ENCODE peak calls at places on chromosome 4, in eight cellular contexts. X is EL; W is adrenal gland; B is tibial nerve; J is esophagus squamous epithelium; N is activated CD4-positive, alpha-beta T cell treated with anti-CD3 and anti-CD28 coated beads for 48 hours; F is ACHN; S is fibroblast of pulmonary artery. C is an unnamed sample.

GRCh38 chr4:152708361-152708760 is 28.6 kb upstream of the TMEM154 start:
- DNase-seq in X (no peak), W (no peak), B (no peak), J (no peak), N (no peak), F (no peak), S (no peak), C (no peak)

GRCh38 chr4:660401-660800 is 13.7 kb downstream of the ATP5ME start:
- DNase-seq in X (no peak), W (peak), B (no peak), J (no peak), N (no peak), F (no peak), S (no peak), C (no peak)

GRCh38 chr4:94595880-94596483 is 144.2 kb downstream of the PDLIM5 start:
- DNase-seq in X (peak), W (no peak), B (no peak), J (no peak), N (no peak), F (peak), S (peak), C (peak)

GRCh38 chr4:86972997-86973396 is 38.2 kb downstream of the AFF1 start:
- DNase-seq in X (peak), W (peak), B (no peak), J (no peak), N (no peak), F (no peak), S (no peak), C (peak)

GRCh38 chr4:8737601-8738279 is 133.9 kb downstream of the HMX1 start:
- DNase-seq in X (no peak), W (no peak), B (no peak), J (no peak), N (no peak), F (no peak), S (no peak), C (no peak)

GRCh38 chr4:17770845-17771244 is 10.6 kb downstream of the FAM184B start:
- DNase-seq in X (no peak), W (no peak), B (no peak), J (no peak), N (no peak), F (no peak), S (peak), C (no peak)

GRCh38 chr4:2255501-2256155 is 6.3 kb downstream of the MXD4 start:
- DNase-seq in X (no peak), W (peak), B (peak), J (no peak), N (peak), F (no peak), S (peak), C (no peak)

GRCh38 chr4:19329631-19330030 is 922.1 kb upstream of the SLIT2 start:
- DNase-seq in X (peak), W (no peak), B (no peak), J (no peak), N (no peak), F (no peak), S (peak), C (no peak)

GRCh38 chr4:39976945-39977488 is 694 bp downstream of the PDS5A start:
- DNase-seq in X (no peak), W (no peak), B (peak), J (no peak), N (peak), F (peak), S (peak), C (peak)

GRCh38 chr4:67549123-67549522 is 3.8 kb upstream of the CENPC start:
- DNase-seq in X (no peak), W (no peak), B (no peak), J (no peak), N (no peak), F (peak), S (peak), C (peak)

GRCh38 chr4:664713-665231 is 9.3 kb downstream of the ATP5ME start:
- DNase-seq in X (no peak), W (peak), B (no peak), J (no peak), N (peak), F (no peak), S (no peak), C (no peak)

GRCh38 chr4:47270226-47270888 is 193.1 kb downstream of the COMMD8 start:
- DNase-seq in X (no peak), W (no peak), B (no peak), J (no peak), N (no peak), F (no peak), S (no peak), C (peak)

GRCh38 chr4:16140520-16141249 is 56.9 kb upstream of the PROM1 start:
- DNase-seq in X (peak), W (no peak), B (no peak), J (no peak), N (no peak), F (peak), S (peak), C (no peak)

GRCh38 chr4:120685756-120686278 is 236.7 kb downstream of the PRDM5 start:
- DNase-seq in X (no peak), W (no peak), B (no peak), J (no peak), N (no peak), F (no peak), S (peak), C (no peak)

GRCh38 chr4:33649015-33649414 is 2595.3 kb downstream of the ARAP2 start:
- DNase-seq in X (peak), W (no peak), B (no peak), J (no peak), N (no peak), F (peak), S (peak), C (peak)

GRCh38 chr4:66298596-66298995 is 628.3 kb upstream of the EPHA5 start:
- DNase-seq in X (no peak), W (no peak), B (no peak), J (no peak), N (no peak), F (no peak), S (no peak), C (no peak)

GRCh38 chr4:64407000-64407399 is 2.2 kb downstream of the TECRL start:
- DNase-seq in X (no peak), W (no peak), B (no peak), J (no peak), N (no peak), F (no peak), S (no peak), C (peak)

GRCh38 chr4:41232406-41232805 is 18.1 kb upstream of the APBB2 start:
- DNase-seq in X (no peak), W (no peak), B (no peak), J (no peak), N (no peak), F (no peak), S (no peak), C (no peak)

GRCh38 chr4:188680004-188680666 is 540.9 kb downstream of the TRIML1 start:
- DNase-seq in X (no peak), W (no peak), B (no peak), J (no peak), N (no peak), F (no peak), S (no peak), C (no peak)

GRCh38 chr4:38385286-38386010 is 278.6 kb upstream of the KLF3 start:
- DNase-seq in X (no peak), W (no peak), B (no peak), J (no peak), N (no peak), F (peak), S (no peak), C (no peak)

GRCh38 chr4:78864405-78865024 is 74.7 kb downstream of the PAQR3 start:
- DNase-seq in X (peak), W (no peak), B (no peak), J (no peak), N (no peak), F (peak), S (peak), C (peak)

C was measured in NCI-H526.